ENCODE peak calls at places on chromosomes 12 and 14, in four cellular contexts. J is fibroblast of lung, P is esophagus squamous epithelium, Z is uterus. Q is an unnamed sample.

GRCh38 chr14:98808494-98809407 is 463.2 kb downstream of the BCL11B start:
- DNase-seq in J (no peak), P (no peak), Z (no peak), Q (no peak)

GRCh38 chr12:106174876-106175275 is 36.1 kb upstream of the NUAK1 start:
- DNase-seq in P (no peak), Z (no peak), J (no peak), Q (no peak)

GRCh38 chr14:74954232-74954946 is 1.0 kb downstream of the PGF start:
- DNase-seq in P (no peak), J (no peak), Z (no peak), Q (no peak)

GRCh38 chr14:63611078-63611477 is 30.6 kb downstream of the WDR89 start:
- DNase-seq in Z (no peak), P (no peak), J (no peak), Q (no peak)

GRCh38 chr12:12938541-12938940 is 13.4 kb downstream of the GPRC5D start:
- DNase-seq in J (no peak), P (no peak), Z (no peak), Q (no peak)

GRCh38 chr14:68926236-68926635 is 52.9 kb downstream of the ACTN1 start:
- DNase-seq in Z (no peak), P (no peak), J (no peak), Q (peak; percentile 23)

GRCh38 chr12:130872179-130873096 is 572 bp downstream of the RAN start:
- DNase-seq in J (peak; percentile 15), P (no peak), Z (no peak), Q (peak; percentile 57)

GRCh38 chr14:42460673-42461072 is 854.0 kb downstream of the LRFN5 start:
- DNase-seq in Z (no peak), J (no peak), P (no peak), Q (no peak)

GRCh38 chr12:3225154-3225795 is 148.1 kb downstream of the TSPAN9 start:
- DNase-seq in J (peak; percentile 57), P (no peak), Z (no peak), Q (no peak)

GRCh38 chr14:82667501-82667900 is 1133.8 kb upstream of the SEL1L start:
- DNase-seq in Z (no peak), J (peak; percentile 6), P (no peak), Q (no peak)

GRCh38 chr12:62785941-62786559 is 148.9 kb downstream of the PPM1H start:
- DNase-seq in Z (peak; percentile 72), J (peak; percentile 70), P (no peak), Q (no peak)

DNA sequence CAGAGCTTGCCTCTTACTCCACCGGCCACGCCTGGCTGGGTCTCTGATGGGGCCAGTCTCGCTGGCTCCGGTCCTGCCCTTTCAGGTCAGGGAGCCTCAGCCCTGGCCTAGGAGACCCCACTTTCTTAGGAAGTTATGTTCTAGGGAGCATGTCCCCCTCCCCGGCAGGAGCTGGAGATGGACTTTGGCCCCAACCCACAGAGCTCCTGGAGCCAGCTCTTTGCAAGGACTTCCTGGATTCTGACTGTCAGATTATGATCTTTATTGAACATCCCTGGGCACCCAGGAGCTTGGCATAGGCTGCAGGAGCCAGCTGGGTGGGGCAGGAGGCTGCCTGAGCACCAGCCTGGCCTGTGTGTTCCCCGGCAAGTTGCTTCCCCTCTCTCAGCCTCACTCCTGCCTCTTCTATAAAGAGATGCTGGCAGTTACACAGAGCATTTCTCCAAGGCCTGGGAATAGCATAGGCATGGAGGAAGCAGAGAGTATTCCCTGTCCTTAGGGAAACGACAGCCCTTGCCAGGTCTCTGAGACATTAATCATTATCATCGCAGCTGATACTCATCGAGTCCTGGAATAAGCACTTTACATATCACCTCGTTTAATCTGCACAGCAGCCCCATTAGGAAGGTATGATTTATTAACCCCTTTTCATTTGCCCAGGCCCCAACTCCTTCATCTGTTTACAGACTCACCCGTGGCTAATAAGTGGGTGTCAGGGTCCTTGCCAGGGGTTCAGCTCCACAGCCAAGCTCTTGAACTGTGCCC is 3.4 kb downstream of the DEGS2 start:
- DNase-seq in J (no peak), Z (no peak), P (no peak), Q (no peak)
- H3K27ac ChIP-seq in J (no peak overlapping the region), Z (no peak overlapping the region), P (peak overlapping the region; percentile 7), Q (peak overlapping the region; percentile 79)

GRCh38 chr14:77248666-77249065 is 22.3 kb downstream of the NGB start:
- DNase-seq in P (no peak), J (no peak), Z (no peak), Q (no peak)

GRCh38 chr14:77245820-77246219 is 25.2 kb downstream of the NGB start:
- DNase-seq in P (no peak), J (no peak), Z (no peak), Q (no peak)

GRCh38 chr14:77249286-77249685 is 21.7 kb downstream of the NGB start:
- DNase-seq in Z (no peak), P (no peak), J (no peak), Q (no peak)

GRCh38 chr14:77243853-77244252 is 27.2 kb downstream of the NGB start:
- DNase-seq in J (no peak), P (no peak), Z (no peak), Q (peak; percentile 79)

DNA sequence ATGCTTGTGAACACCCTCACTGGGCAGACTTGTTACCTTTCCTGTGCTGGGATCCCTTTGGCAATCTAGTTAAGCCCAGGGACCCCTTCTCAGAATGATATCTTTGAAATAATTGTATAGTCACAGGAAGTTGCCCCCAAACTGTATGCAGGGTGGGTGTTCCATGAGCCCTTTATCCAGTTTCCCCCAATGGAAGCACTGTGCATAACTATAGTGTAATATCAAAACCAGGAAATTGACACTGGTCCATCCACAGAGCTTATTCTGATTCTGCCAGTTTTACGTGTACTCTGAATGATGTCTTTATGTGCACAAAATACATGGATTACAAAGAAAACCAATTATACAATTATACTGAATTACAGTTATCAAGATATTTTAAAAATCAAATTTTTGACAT is 24.2 kb downstream of the NGB start:
- DNase-seq in P (no peak), J (no peak), Z (no peak), Q (no peak)
- TF ChIP-seq CTCF in P (no peak), J (no peak), Z (no peak), Q (no peak)

GRCh38 chr14:21227150-21227549 is 42.1 kb downstream of the HNRNPC start:
- DNase-seq in P (no peak), J (no peak), Z (no peak), Q (no peak)
- H3K4me1 ChIP-seq in P (no peaks in the 10 kb centered on the region), J (no peaks in the 10 kb centered on the region), Z (no peaks in the 10 kb centered on the region), Q (no peaks in the 10 kb centered on the region)

GRCh38 chr12:55112378-55112777 is 13.8 kb upstream of the OR9K2 start:
- DNase-seq in Z (no peak), P (no peak), J (no peak), Q (no peak)
- H3K27ac ChIP-seq in Z (no peak overlapping the region), P (no peak overlapping the region), J (no peak overlapping the region), Q (no peak overlapping the region)

GRCh38 chr14:57051633-57052032 is 217.1 kb downstream of the EXOC5 start:
- DNase-seq in Z (no peak), J (no peak), P (no peak), Q (no peak)
- TF ChIP-seq CTCF in Z (no peak), J (no peak), P (no peak), Q (no peak)

GRCh38 chr12:68016136-68016535 is 26.9 kb downstream of the IFNG-AS1 start:
- DNase-seq in P (no peak), Z (no peak), J (no peak), Q (no peak)
- H3K4me1 ChIP-seq in P (no peaks in the 10 kb centered on the region), Z (no peaks in the 10 kb centered on the region), J (no peaks in the 10 kb centered on the region), Q (peaks cover 24% of the 10 kb centered on the region)

GRCh38 chr14:35932136-35932535 is 106.0 kb downstream of the BRMS1L start:
- DNase-seq in Z (no peak), P (no peak), J (no peak), Q (no peak)

GRCh38 chr14:35929171-35929570 is 103.0 kb downstream of the BRMS1L start:
- DNase-seq in Z (no peak), P (no peak), J (no peak), Q (no peak)

GRCh38 chr14:35932659-35933159 is 106.6 kb downstream of the BRMS1L start:
- DNase-seq in J (no peak), Z (no peak), P (no peak), Q (peak; percentile 11)

GRCh38 chr14:35931346-35931745 is 105.2 kb downstream of the BRMS1L start:
- DNase-seq in J (no peak), Z (no peak), P (no peak), Q (no peak)

DNA sequence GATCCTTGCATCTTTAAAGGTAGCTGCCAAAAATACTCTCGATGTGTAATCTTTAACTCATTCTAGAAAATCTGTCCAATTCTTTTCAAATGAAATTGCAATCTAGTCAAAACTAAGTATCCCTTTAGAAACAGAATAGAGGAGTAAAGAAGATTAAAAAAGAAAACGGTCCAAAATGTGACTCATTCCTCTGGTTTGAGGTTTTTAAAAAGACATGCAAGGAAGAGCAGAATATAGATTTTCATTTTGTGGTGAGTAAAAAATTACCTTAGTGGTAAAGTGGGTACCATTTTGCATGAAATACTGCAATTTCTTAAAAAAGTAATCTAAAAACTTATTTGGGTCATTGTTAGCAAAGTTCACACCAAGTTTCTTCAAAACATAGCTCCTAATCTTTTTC is 108.4 kb downstream of the BRMS1L start:
- DNase-seq in P (no peak), Z (no peak), J (no peak), Q (no peak)
- H3K27ac ChIP-seq in P (no peak overlapping the region), Z (no peak overlapping the region), J (no peak overlapping the region), Q (no peak overlapping the region)